ENCODE peak calls at places on chromosomes 16 and 17, in seven cellular contexts. G is H9, W is neuronal stem cell, E is H1, K is mesendoderm, P is trophoblast cell, U is mesenchymal stem cell. C is an unnamed sample.

GRCh38 chr17:42097691-42098661 is at the start of gene ZNF385C:
- DNase-seq in G (peak; percentile 74), W (no peak), E (peak; percentile 73), K (no peak), P (peak; percentile 40), U (no peak), C (no peak)

GRCh38 chr17:67433248-67433924 is 56.3 kb downstream of the PITPNC1 start:
- DNase-seq in G (peak; percentile 49), W (no peak), E (no peak), K (peak; percentile 36), P (peak; percentile 84), U (no peak), C (no peak)

GRCh38 chr17:60164164-60164563 is 14.4 kb downstream of the CA4 start:
- DNase-seq in G (no peak), W (no peak), E (no peak), K (no peak), P (no peak), U (no peak), C (no peak)

GRCh38 chr17:65243838-65244237 is 106.7 kb downstream of the RGS9 start:
- DNase-seq in G (peak; percentile 69), W (peak; percentile 48), E (no peak), K (peak; percentile 67), P (no peak), U (no peak), C (peak; percentile 24)

GRCh38 chr16:85384831-85385462 is 228.2 kb upstream of the GSE1 start:
- DNase-seq in G (no peak), W (no peak), E (peak; percentile 56), K (no peak), P (peak; percentile 58), U (no peak), C (no peak)

GRCh38 chr16:51416921-51417320 is 265.9 kb upstream of the SALL1 start:
- DNase-seq in G (no peak), W (no peak), E (no peak), K (no peak), P (no peak), U (no peak), C (peak; percentile 48)

GRCh38 chr16:71899171-71899570 is 3.8 kb downstream of the IST1 start:
- DNase-seq in G (no peak), W (no peak), E (no peak), K (no peak), P (no peak), U (no peak), C (no peak)

GRCh38 chr17:823501-823902 is 41.3 kb downstream of the MRM3 start:
- DNase-seq in G (no peak), W (no peak), E (no peak), K (no peak), P (no peak), U (no peak), C (no peak)

GRCh38 chr17:34387566-34387965 is 24.5 kb upstream of the CCL1 start:
- DNase-seq in G (peak; percentile 22), W (no peak), E (no peak), K (no peak), P (no peak), U (no peak), C (no peak)

GRCh38 chr16:70726869-70727494 is 41.1 kb upstream of the MTSS2 start:
- DNase-seq in G (no peak), W (no peak), E (no peak), K (no peak), P (no peak), U (no peak), C (no peak)

GRCh38 chr16:70723740-70724145 is 37.9 kb upstream of the MTSS2 start:
- DNase-seq in G (no peak), W (no peak), E (no peak), K (no peak), P (no peak), U (no peak), C (no peak)

GRCh38 chr16:70725912-70726828 is 40.3 kb upstream of the MTSS2 start:
- DNase-seq in G (no peak), W (no peak), E (no peak), K (no peak), P (no peak), U (no peak), C (peak; percentile 42)

GRCh38 chr16:70725024-70725911 is 39.4 kb upstream of the MTSS2 start:
- DNase-seq in G (no peak), W (no peak), E (no peak), K (no peak), P (no peak), U (no peak), C (no peak)

GRCh38 chr16:70724146-70725023 is 38.5 kb upstream of the MTSS2 start:
- DNase-seq in G (no peak), W (no peak), E (no peak), K (no peak), P (no peak), U (no peak), C (no peak)
- H2AK5ac ChIP-seq in G (no peak overlapping the region), W (peak overlapping the region; percentile 37), E (no peak overlapping the region), K (no peak overlapping the region), P (peak overlapping the region; percentile 73), U (no peak overlapping the region), C (peak overlapping the region; percentile 38)

DNA sequence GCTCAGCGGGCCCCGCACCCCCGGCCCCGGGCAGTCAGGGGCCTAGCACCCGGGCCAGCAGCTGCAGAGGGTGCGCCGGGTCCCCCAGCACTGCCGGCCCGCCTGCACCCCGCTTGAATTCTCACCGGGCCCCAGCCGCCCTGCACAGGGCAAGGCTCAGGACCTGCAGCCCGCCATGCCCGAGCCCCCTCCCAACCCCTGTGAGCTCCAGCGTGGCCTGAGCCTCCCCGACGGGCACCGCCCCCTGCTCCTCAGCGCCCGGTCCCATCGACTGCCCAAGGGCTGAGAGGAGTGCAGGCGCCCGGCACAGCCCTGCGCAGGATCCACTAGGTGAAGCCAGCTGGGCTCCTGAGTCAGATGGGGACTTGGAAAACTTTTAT is 1.7 kb upstream of the BRCA1 start:
- DNase-seq in G (no peak), W (no peak), E (no peak), K (no peak), P (peak; percentile 51), U (no peak), C (no peak)
- H2AK5ac ChIP-seq in G (no peak overlapping the region), W (no peak overlapping the region), E (no peak overlapping the region), K (no peak overlapping the region), P (no peak overlapping the region), U (no peak overlapping the region), C (no peak overlapping the region)

DNA sequence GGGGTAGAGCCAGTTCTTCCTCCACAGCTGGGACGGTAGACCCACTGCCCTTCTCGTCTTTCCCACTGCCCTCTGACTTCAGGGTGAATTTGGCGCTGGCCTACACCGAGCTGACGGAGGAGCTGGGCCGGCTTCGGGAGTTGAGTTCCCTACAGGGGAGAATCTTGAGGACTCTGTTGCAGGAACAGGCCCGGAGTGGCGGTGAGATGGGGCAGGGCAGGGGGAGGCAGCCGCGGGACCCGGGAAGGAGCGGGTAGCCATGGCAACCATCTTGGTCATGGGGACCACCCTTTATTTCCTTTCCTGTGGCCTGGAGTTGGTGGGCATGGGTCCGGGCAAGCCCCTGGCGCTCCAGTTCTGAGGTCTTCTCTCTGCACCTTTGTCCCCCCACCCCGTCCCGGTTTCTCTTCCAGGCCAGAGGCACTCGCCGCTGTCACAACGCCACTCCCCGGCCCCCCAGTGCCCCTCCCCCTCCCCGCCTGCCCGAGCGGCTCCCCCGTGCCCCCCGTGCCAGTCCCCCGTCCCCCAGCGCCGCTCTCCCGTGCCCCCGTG is 14.4 kb downstream of the TBKBP1 start:
- DNase-seq in G (no peak), W (no peak), E (peak; percentile 64), K (no peak), P (no peak), U (no peak), C (no peak)
- H2AK5ac ChIP-seq in G (no peak overlapping the region), W (no peak overlapping the region), E (peak overlapping the region; percentile 24), K (no peak overlapping the region), P (no peak overlapping the region), U (no peak overlapping the region), C (no peak overlapping the region)

GRCh38 chr16:3548445-3548844 is 28.8 kb downstream of the NLRC3 start:
- DNase-seq in G (no peak), W (no peak), E (no peak), K (no peak), P (no peak), U (no peak), C (no peak)
- H2AK5ac ChIP-seq in G (no peak overlapping the region), W (peak overlapping the region; percentile 46), E (no peak overlapping the region), K (no peak overlapping the region), P (no peak overlapping the region), U (no peak overlapping the region), C (no peak overlapping the region)

GRCh38 chr17:6695565-6695964 is 17.6 kb downstream of the SLC13A5 start:
- DNase-seq in G (no peak), W (no peak), E (no peak), K (no peak), P (no peak), U (no peak), C (no peak)

GRCh38 chr17:6698004-6698403 is 15.2 kb downstream of the SLC13A5 start:
- DNase-seq in G (no peak), W (no peak), E (no peak), K (no peak), P (no peak), U (no peak), C (no peak)

GRCh38 chr17:6699997-6700947 is 12.9 kb downstream of the SLC13A5 start:
- DNase-seq in G (no peak), W (no peak), E (no peak), K (peak; percentile 73), P (no peak), U (no peak), C (no peak)

GRCh38 chr17:6695051-6695450 is 18.1 kb downstream of the SLC13A5 start:
- DNase-seq in G (no peak), W (no peak), E (no peak), K (no peak), P (no peak), U (no peak), C (no peak)

GRCh38 chr17:6696906-6697305 is 16.3 kb downstream of the SLC13A5 start:
- DNase-seq in G (no peak), W (no peak), E (no peak), K (no peak), P (no peak), U (no peak), C (no peak)
- H2AK5ac ChIP-seq in G (no peak overlapping the region), W (no peak overlapping the region), E (no peak overlapping the region), K (no peak overlapping the region), P (no peak overlapping the region), U (no peak overlapping the region), C (no peak overlapping the region)

GRCh38 chr16:29813644-29814562 is 1.9 kb downstream of the PRRT2 start:
- DNase-seq in G (no peak), W (no peak), E (no peak), K (no peak), P (no peak), U (no peak), C (no peak)
- H2AK5ac ChIP-seq in G (no peak overlapping the region), W (peak overlapping the region; percentile 94), E (peak overlapping the region; percentile 40), K (peak overlapping the region; percentile 95), P (no peak overlapping the region), U (no peak overlapping the region), C (peak overlapping the region; percentile 84)

C was measured in IMR-90.